ENCODE peak calls at places on chromosome 2, in five cellular contexts. P is IMR-90, O is K562, E is SK-N-SH, N is fibroblast of lung. B is an unnamed sample. For H3K4me1, the result is how much of the 10 kb centered on the place peaks cover.

GRCh38 chr2:141195087-141195486 is 935.7 kb downstream of the LRP1B start:
- DNase-seq in P (no peak), O (no peak), E (no peak), N (no peak), B (no peak)

GRCh38 chr2:226274143-226274542 is 525.5 kb downstream of the IRS1 start:
- DNase-seq in P (peak), O (no peak), E (no peak), N (no peak), B (no peak)

GRCh38 chr2:24832991-24833671 is 39.9 kb downstream of the CENPO start:
- DNase-seq in P (no peak), O (no peak), E (no peak), N (no peak), B (no peak)

GRCh38 chr2:241813806-241814570 is 5.0 kb downstream of the NEU4 start:
- DNase-seq in P (no peak), O (no peak), E (peak), N (no peak), B (no peak)

GRCh38 chr2:164661349-164661748 is 40.1 kb upstream of the GRB14 start:
- DNase-seq in P (peak), O (no peak), E (no peak), N (peak), B (no peak)

GRCh38 chr2:76599732-76600368 is 889.1 kb upstream of the GCFC2 start:
- DNase-seq in P (peak), O (peak), E (peak), N (peak), B (peak)

GRCh38 chr2:56448403-56448998 is 264.7 kb downstream of the CCDC85A start:
- DNase-seq in P (no peak), O (no peak), E (no peak), N (no peak), B (peak)

GRCh38 chr2:16323131-16323520 is 342.5 kb downstream of the CYRIA start:
- DNase-seq in P (no peak), O (no peak), E (no peak), N (no peak), B (no peak)

GRCh38 chr2:224847961-224848850 is 132.0 kb upstream of the CCDC195 start:
- DNase-seq in P (peak), O (no peak), E (peak), N (peak), B (peak)

GRCh38 chr2:237572021-237572741 is 5.8 kb downstream of the PRLH start:
- DNase-seq in P (peak), O (peak), E (peak), N (peak), B (peak)

GRCh38 chr2:98093146-98093545 is 6.2 kb downstream of the VWA3B start:
- DNase-seq in P (no peak), O (no peak), E (no peak), N (no peak), B (no peak)

GRCh38 chr2:48398285-48399135 is 131.4 kb upstream of the STON1 start:
- DNase-seq in P (no peak), O (peak), E (no peak), N (peak), B (no peak)

GRCh38 chr2:241904011-241904718 is 34.6 kb downstream of the RTP5 start:
- DNase-seq in P (no peak), O (no peak), E (no peak), N (no peak), B (no peak)

GRCh38 chr2:149860276-149860921 is 272.8 kb upstream of the MMADHC start:
- DNase-seq in P (peak), O (no peak), E (no peak), N (peak), B (no peak)

GRCh38 chr2:72994282-72994990 is 77.1 kb downstream of the SFXN5 start:
- DNase-seq in P (no peak), O (no peak), E (no peak), N (no peak), B (no peak)

DNA sequence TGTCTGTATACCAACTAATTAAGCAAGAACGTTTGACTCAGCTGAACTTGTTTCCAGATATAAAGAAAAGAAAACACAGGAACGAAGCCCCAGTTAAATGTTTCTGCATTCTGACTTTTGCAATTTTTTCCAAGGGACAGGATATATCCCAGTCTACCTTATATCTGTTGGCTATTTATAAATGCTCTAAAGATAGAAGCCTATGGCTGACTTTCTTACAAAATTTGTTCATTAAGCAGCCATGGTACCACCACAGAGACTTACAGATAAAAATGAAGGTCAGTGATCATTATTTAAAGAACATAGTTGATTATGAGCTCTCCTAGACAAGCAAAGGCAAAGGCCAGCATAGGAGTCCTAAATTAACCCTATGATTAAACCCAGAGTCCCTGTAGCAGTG is 462.7 kb upstream of the SPHKAP start:
- DNase-seq in P (no peak), O (no peak), E (no peak), N (no peak), B (no peak)
- H2AFZ ChIP-seq in P (no peak), O (no peak), E (no peak), N (no peak), B (no peak)

GRCh38 chr2:181984060-181984459 is 1.6 kb upstream of the PPP1R1C start:
- DNase-seq in P (no peak), O (no peak), E (no peak), N (no peak), B (no peak)
- H3K4me1 ChIP-seq in P (under half), O (under half), E (under half), N (under half), B (under half)

GRCh38 chr2:159609933-159610523 is 6.3 kb downstream of the BAZ2B start:
- DNase-seq in P (no peak), O (no peak), E (no peak), N (no peak), B (no peak)
- H2AFZ ChIP-seq in P (no peak), O (no peak), E (no peak), N (no peak), B (no peak)

GRCh38 chr2:109471656-109472055 is 142.1 kb downstream of the SEPTIN10 start:
- DNase-seq in P (no peak), O (no peak), E (no peak), N (no peak), B (no peak)
- H3K4me1 ChIP-seq in P (under half), O (under half), E (under half), N (under half), B (under half)

GRCh38 chr2:9342659-9343058 is 80.7 kb downstream of the ITGB1BP1 start:
- DNase-seq in P (no peak), O (no peak), E (no peak), N (no peak), B (no peak)
- H2AFZ ChIP-seq in P (no peak), O (no peak), E (no peak), N (no peak), B (no peak)

DNA sequence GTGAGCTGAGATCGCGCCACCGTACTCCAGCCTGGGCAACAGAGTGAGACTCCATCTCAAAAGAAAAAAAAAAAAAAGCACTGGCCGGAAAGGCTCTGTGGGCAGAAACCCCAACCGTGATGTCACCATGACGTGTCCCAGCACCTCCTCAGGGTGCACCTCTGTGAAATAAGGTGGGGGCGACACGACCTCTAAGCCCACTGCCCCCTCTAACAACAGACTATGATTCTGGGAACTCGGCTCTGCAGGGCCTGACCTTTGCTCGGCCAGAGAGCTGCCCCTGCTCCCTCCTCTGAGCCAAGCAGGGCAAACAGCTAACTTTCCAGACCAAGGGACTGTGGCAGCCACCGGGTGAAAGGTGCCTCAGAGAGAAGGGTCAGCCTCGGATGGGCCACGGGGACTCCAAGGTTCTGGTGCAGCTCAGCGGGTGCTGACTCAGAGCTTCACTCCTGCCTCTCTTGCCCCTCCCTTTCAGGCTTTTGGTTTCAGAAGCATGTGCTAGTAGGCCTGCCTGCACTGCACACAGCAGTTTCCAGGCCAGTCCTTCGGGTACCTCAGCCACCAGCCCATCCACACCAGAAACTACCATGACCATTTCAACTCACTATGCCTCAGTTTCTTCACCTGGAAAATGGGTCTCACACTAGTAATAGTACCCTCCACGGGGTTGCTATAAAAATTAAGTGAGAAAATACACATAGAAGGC is 8.0 kb downstream of the TMBIM1 start:
- DNase-seq in P (peak), O (peak), E (no peak), N (peak), B (peak)
- H3K4me1 ChIP-seq in P (under half), O (under half), E (under half), N (under half), B (half or more)

DNA sequence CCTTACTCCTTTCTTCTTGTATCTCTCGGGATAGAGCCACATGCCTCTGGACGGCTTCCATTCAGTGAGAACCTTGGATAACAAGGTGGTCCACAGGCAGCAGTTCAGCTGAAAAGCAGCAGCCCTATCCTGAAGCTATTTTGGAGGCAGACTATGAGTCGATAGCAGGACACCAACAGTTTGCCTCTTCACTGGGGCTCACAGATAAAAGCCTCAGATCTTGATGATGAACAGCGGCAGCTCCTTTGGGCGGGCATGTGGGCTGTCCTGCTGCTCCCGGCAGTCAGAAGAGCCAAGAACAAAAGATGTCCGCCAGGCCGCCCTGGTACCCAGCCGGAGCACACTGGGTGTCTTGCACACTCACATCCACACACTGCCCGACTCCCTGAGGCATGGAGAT is 89.8 kb upstream of the KLF7 start:
- DNase-seq in P (no peak), O (peak), E (no peak), N (no peak), B (no peak)
- H2AFZ ChIP-seq in P (peak), O (peak), E (peak), N (no peak), B (no peak)

B was measured in hepatocyte.